ENCODE peak calls at places on chromosomes 2 and 18, in six cellular contexts. Z, J, X, Y, G and I are unnamed samples.
A peak's percentile ranks its signal among the peaks of the same experiment; 100 is the strongest.

GRCh38 chr2:105313877-105314276 is 15.7 kb downstream of the TGFBRAP1 start:
- DNase-seq in Y (no peak), Z (no peak), X (no peak), J (no peak), G (no peak), I (no peak)

GRCh38 chr2:217153433-217153997 is 293.7 kb upstream of the TNP1 start:
- DNase-seq in G (no peak), X (no peak), J (no peak), Y (no peak), Z (no peak), I (no peak)

GRCh38 chr18:79645291-79645983 is 34.2 kb upstream of the CTDP1 start:
- DNase-seq in G (no peak), J (no peak), X (no peak), Z (no peak), Y (no peak), I (no peak)

GRCh38 chr2:54724560-54725342 is 1.3 kb downstream of the EML6 start:
- DNase-seq in Z (no peak), G (peak; percentile 27), Y (peak; percentile 38), J (peak; percentile 48), X (peak; percentile 26), I (no peak)

GRCh38 chr2:39024833-39025232 is 96.0 kb downstream of the SOS1 start:
- DNase-seq in X (no peak), G (no peak), Z (no peak), Y (no peak), J (no peak), I (no peak)

GRCh38 chr2:208406474-208407451 is at the start of gene PTH2R:
- DNase-seq in X (no peak), G (no peak), Y (no peak), Z (no peak), J (no peak), I (no peak)

GRCh38 chr2:119333833-119334232 is 32.8 kb downstream of the C2orf76 start:
- DNase-seq in X (no peak), Z (no peak), Y (no peak), J (no peak), G (no peak), I (no peak)

GRCh38 chr2:136214284-136214683 is 96.3 kb upstream of the CXCR4 start:
- DNase-seq in Y (no peak), G (no peak), X (no peak), J (no peak), Z (no peak), I (no peak)

GRCh38 chr2:240257940-240258580 is 117.6 kb upstream of the OTOS start:
- DNase-seq in Z (no peak), G (no peak), X (peak; percentile 49), Y (no peak), J (no peak), I (no peak)

GRCh38 chr18:54791657-54792056 is 36.6 kb upstream of the RAB27B start:
- DNase-seq in Y (no peak), Z (no peak), G (no peak), X (no peak), J (no peak), I (no peak)

GRCh38 chr2:72156872-72157271 is 9.2 kb upstream of the CYP26B1 start:
- DNase-seq in Z (no peak), J (no peak), X (no peak), Y (no peak), G (no peak), I (no peak)

GRCh38 chr2:6877402-6878305 is at the start of gene RSAD2:
- DNase-seq in Z (peak; percentile 37), Y (peak; percentile 40), X (no peak), G (peak; percentile 22), J (peak; percentile 53), I (no peak)

GRCh38 chr2:75200140-75200985 is 1.0 kb upstream of the TACR1 start:
- DNase-seq in Z (peak; percentile 9), G (peak; percentile 21), Y (peak; percentile 79), J (peak; percentile 83), X (peak; percentile 52), I (no peak)

GRCh38 chr2:13005761-13006336 is 289.1 kb downstream of the TRIB2 start:
- DNase-seq in J (no peak), X (peak; percentile 57), Z (peak; percentile 63), G (no peak), Y (no peak), I (no peak)

GRCh38 chr18:13220326-13220991 is 1.9 kb downstream of the LDLRAD4 start:
- DNase-seq in Y (peak; percentile 45), X (no peak), Z (no peak), J (peak; percentile 76), G (peak; percentile 55), I (peak; percentile 43)

GRCh38 chr2:37619230-37619956 is 52.0 kb downstream of the CDC42EP3 start:
- DNase-seq in Z (no peak), G (no peak), Y (no peak), X (no peak), J (no peak), I (no peak)

GRCh38 chr2:241049739-241050623 is 51.6 kb downstream of the SNED1 start:
- DNase-seq in Z (peak; percentile 8), G (peak; percentile 6), X (no peak), Y (no peak), J (no peak), I (no peak)

GRCh38 chr2:240919786-240920782 is 13.9 kb downstream of the CROCC2 start:
- DNase-seq in X (peak; percentile 22), Y (peak; percentile 16), G (peak; percentile 7), Z (no peak), J (peak; percentile 37), I (peak; percentile 1)

GRCh38 chr18:33711514-33711913 is 133.5 kb downstream of the ASXL3 start:
- DNase-seq in Y (no peak), X (no peak), J (no peak), G (no peak), Z (no peak), I (no peak)

GRCh38 chr2:129061079-129061785 is 742.6 kb upstream of the HS6ST1 start:
- DNase-seq in Y (no peak), J (no peak), X (no peak), G (no peak), Z (no peak), I (no peak)

GRCh38 chr18:57943723-57944122 is 100.3 kb upstream of the NEDD4L start:
- DNase-seq in J (no peak), X (no peak), G (no peak), Z (no peak), Y (no peak), I (no peak)

GRCh38 chr18:77127769-77128671 is 4.6 kb downstream of the MBP start:
- DNase-seq in J (peak; percentile 68), G (peak; percentile 59), Z (no peak), X (no peak), Y (no peak), I (peak; percentile 65)

GRCh38 chr2:70676301-70677035 is 91.5 kb downstream of the ADD2 start:
- DNase-seq in Z (no peak), Y (no peak), J (no peak), X (no peak), G (no peak), I (no peak)

GRCh38 chr18:13568443-13569392 is 157.6 kb downstream of the FAM210A start:
- DNase-seq in J (no peak), Y (no peak), X (no peak), Z (no peak), G (no peak), I (no peak)

GRCh38 chr18:23645561-23645960 is 17.1 kb downstream of the ANKRD29 start:
- DNase-seq in J (no peak), Y (no peak), Z (no peak), X (no peak), G (no peak), I (no peak)

GRCh38 chr18:71077451-71077850 is 788.6 kb downstream of the SOCS6 start:
- DNase-seq in Z (no peak), Y (no peak), J (no peak), X (no peak), G (no peak), I (no peak)

GRCh38 chr18:71075147-71075546 is 786.3 kb downstream of the SOCS6 start:
- DNase-seq in Z (no peak), J (no peak), Y (no peak), X (no peak), G (no peak), I (no peak)
- H3K9me3 ChIP-seq in Z (no peaks in the 10 kb centered on the region), J (no peaks in the 10 kb centered on the region), Y (no peaks in the 10 kb centered on the region), X (no peaks in the 10 kb centered on the region), G (no peaks in the 10 kb centered on the region), I (no peaks in the 10 kb centered on the region)

GRCh38 chr2:200509608-200510433 is at the start of gene KCTD18:
- DNase-seq in Z (peak; percentile 86), G (peak; percentile 95), Y (peak; percentile 92), J (peak; percentile 94), X (peak; percentile 95), I (peak; percentile 76)
- TF ChIP-seq POLR2A in Z (peak; percentile 73), G (peak; percentile 62), Y (no peak), J (peak; percentile 87), X (peak; percentile 82), I (peak; percentile 93)

DNA sequence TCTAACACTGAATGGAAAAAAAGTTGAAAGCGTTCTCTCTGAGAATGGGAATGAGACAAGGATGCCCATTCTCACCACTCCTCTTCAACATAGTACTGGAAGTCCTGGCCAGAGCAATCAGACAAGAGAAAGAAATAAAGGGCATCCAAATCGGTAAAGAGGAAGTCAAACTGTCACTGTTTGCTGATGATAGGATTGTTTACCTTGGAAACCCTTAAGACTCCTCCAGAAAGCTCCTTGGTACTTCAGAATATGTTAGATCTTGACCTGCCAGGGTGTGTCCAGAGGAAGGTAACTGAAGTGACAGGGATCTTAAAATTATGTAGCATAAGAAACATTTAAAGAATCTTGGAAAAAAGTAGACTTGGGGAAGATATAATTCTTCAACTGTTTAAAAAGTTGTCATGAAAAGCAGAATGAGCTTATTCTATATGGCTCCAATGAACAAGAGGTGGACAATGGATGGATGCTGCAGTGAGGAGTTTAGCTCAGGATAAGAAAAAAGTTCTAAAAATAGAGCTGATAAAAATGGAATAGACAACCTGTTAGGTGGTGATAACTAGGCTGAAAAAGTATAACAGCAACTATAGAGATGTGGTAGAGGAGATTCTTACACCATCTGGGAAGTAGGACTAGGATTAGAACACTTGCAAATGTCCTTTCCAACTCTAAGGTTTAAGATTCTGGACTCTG is 16.8 kb upstream of the SULT1C4 start:
- DNase-seq in J (no peak), G (no peak), X (no peak), Y (no peak), Z (no peak), I (no peak)
- H3K27me3 ChIP-seq in J (no peaks in the 10 kb centered on the region), G (no peaks in the 10 kb centered on the region), X (no peaks in the 10 kb centered on the region), Y (no peaks in the 10 kb centered on the region), Z (peaks cover 4% of the 10 kb centered on the region), I (no peaks in the 10 kb centered on the region)

GRCh38 chr18:35245719-35246317 is 5.0 kb downstream of the ZNF397 start:
- DNase-seq in G (no peak), Z (no peak), X (no peak), J (no peak), Y (no peak), I (no peak)

GRCh38 chr18:35246831-35247230 is 6.0 kb downstream of the ZNF397 start:
- DNase-seq in Y (no peak), Z (no peak), G (no peak), J (no peak), X (no peak), I (no peak)

GRCh38 chr18:35247412-35248249 is 6.8 kb downstream of the ZNF397 start:
- DNase-seq in Y (no peak), X (no peak), G (no peak), Z (no peak), J (no peak), I (no peak)

GRCh38 chr18:35244671-35245070 is 3.8 kb downstream of the ZNF397 start:
- DNase-seq in G (no peak), Y (no peak), X (no peak), Z (no peak), J (no peak), I (no peak)

DNA sequence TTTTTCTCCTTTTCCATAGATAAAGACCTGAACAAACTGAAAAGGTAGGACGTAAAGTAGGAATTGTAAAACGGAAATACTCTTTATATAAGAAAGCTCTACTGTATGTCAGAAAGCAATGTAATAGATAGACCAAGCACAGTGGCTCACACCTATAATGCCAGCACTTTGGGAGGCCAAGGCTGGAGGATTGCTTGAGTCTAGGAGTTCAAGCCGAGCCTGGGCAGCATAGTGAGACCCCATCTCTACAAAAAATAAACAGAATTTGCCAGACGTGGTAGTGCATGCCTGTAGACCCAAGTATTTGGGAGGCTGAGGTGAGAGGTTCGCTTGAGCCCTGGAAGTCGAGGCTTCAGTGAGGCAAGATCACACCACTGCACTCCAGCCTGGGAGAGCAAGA is 7.6 kb downstream of the ZNF397 start:
- DNase-seq in G (no peak), X (no peak), Y (no peak), J (no peak), Z (no peak), I (no peak)
- H3K9me3 ChIP-seq in G (no peaks in the 10 kb centered on the region), X (no peaks in the 10 kb centered on the region), Y (peaks cover 9% of the 10 kb centered on the region), J (peaks cover 16% of the 10 kb centered on the region), Z (peaks cover 10% of the 10 kb centered on the region), I (no peaks in the 10 kb centered on the region)